ENCODE peak calls at places on chromosomes 6 and 20, in five cellular contexts. A is IMR-90, Z is mesendoderm, R is neuronal stem cell, E is H1. H is an unnamed sample.

GRCh38 chr6:135995160-135995898 is 143.8 kb downstream of the PDE7B start:
- DNase-seq in A (peak; percentile 93), Z (no peak), R (no peak), E (no peak), H (peak; percentile 70)

GRCh38 chr6:20542927-20543602 is 8.8 kb downstream of the CDKAL1 start:
- DNase-seq in A (peak; percentile 84), Z (no peak), R (no peak), E (no peak), H (peak; percentile 62)

GRCh38 chr20:50305636-50306477 is 115.2 kb downstream of the CEBPB start:
- DNase-seq in A (no peak), Z (peak; percentile 45), R (no peak), E (no peak), H (peak; percentile 66)

GRCh38 chr6:78701407-78701806 is 165.9 kb upstream of the IRAK1BP1 start:
- DNase-seq in A (peak; percentile 70), Z (no peak), R (no peak), E (no peak), H (no peak)

GRCh38 chr6:4518506-4518905 is 257.7 kb upstream of the CDYL start:
- DNase-seq in A (peak; percentile 94), Z (no peak), R (no peak), E (no peak), H (peak; percentile 75)

GRCh38 chr6:94052754-94053153 is 633.4 kb upstream of the EPHA7 start:
- DNase-seq in A (no peak), Z (peak; percentile 38), R (no peak), E (no peak), H (peak; percentile 37)

GRCh38 chr6:22041797-22042489 is 254.9 kb downstream of the PRL start:
- DNase-seq in A (peak; percentile 81), Z (no peak), R (no peak), E (no peak), H (no peak)

GRCh38 chr6:142944126-142945066 is 580 bp downstream of the HIVEP2 start:
- DNase-seq in A (peak; percentile 90), Z (peak; percentile 89), R (peak; percentile 66), E (peak; percentile 83), H (peak; percentile 97)

GRCh38 chr6:93337014-93337413 is 82.3 kb downstream of the EPHA7 start:
- DNase-seq in A (no peak), Z (no peak), R (no peak), E (no peak), H (peak; percentile 13)

GRCh38 chr6:125821825-125822281 is 31.1 kb downstream of the NCOA7 start:
- DNase-seq in A (no peak), Z (no peak), R (no peak), E (no peak), H (no peak)

GRCh38 chr6:43386492-43386891 is 17.0 kb upstream of the ZNF318 start:
- DNase-seq in A (peak; percentile 25), Z (no peak), R (no peak), E (no peak), H (no peak)

GRCh38 chr6:138728672-138729071 is 44.9 kb upstream of the CCDC28A start:
- DNase-seq in A (no peak), Z (no peak), R (no peak), E (no peak), H (no peak)

GRCh38 chr6:44715188-44715587 is 327.7 kb downstream of the CDC5L start:
- DNase-seq in A (no peak), Z (no peak), R (no peak), E (no peak), H (no peak)

GRCh38 chr6:101832371-101832770 is 438.9 kb downstream of the GRIK2 start:
- DNase-seq in A (no peak), Z (no peak), R (no peak), E (no peak), H (no peak)

GRCh38 chr20:19659468-19659867 is 98.6 kb upstream of the RIN2 start:
- DNase-seq in A (no peak), Z (no peak), R (no peak), E (no peak), H (no peak)

GRCh38 chr6:42276008-42276890 is 58.6 kb upstream of the MRPS10 start:
- DNase-seq in A (no peak), Z (no peak), R (no peak), E (no peak), H (peak; percentile 36)

GRCh38 chr6:25963426-25964123 is 973 bp downstream of the TRIM38 start:
- DNase-seq in A (peak; percentile 16), Z (peak; percentile 87), R (no peak), E (peak; percentile 49), H (peak; percentile 58)

GRCh38 chr6:30955367-30956042 is 14.7 kb downstream of the MUCL3 start:
- DNase-seq in A (peak; percentile 4), Z (peak; percentile 65), R (peak; percentile 53), E (peak; percentile 84), H (peak; percentile 44)

GRCh38 chr6:17950095-17950494 is 37.3 kb downstream of the KIF13A start:
- DNase-seq in A (no peak), Z (no peak), R (no peak), E (no peak), H (no peak)

GRCh38 chr6:53603381-53604121 is 58.6 kb upstream of the GCLC start:
- DNase-seq in A (peak; percentile 47), Z (no peak), R (no peak), E (no peak), H (no peak)

GRCh38 chr20:11117808-11118528 is 444.2 kb upstream of the JAG1 start:
- DNase-seq in A (peak; percentile 93), Z (peak; percentile 14), R (no peak), E (no peak), H (peak; percentile 5)

GRCh38 chr6:136541395-136541794 is 8.8 kb downstream of the MAP7 start:
- DNase-seq in A (no peak), Z (no peak), R (no peak), E (no peak), H (no peak)

GRCh38 chr6:24919404-24919892 is 16.3 kb downstream of the RIPOR2 start:
- DNase-seq in A (no peak), Z (peak; percentile 37), R (no peak), E (no peak), H (no peak)

GRCh38 chr6:161038229-161039003 is 46.8 kb downstream of the MAP3K4 start:
- DNase-seq in A (peak; percentile 96), Z (no peak), R (no peak), E (no peak), H (peak; percentile 95)

GRCh38 chr20:62841705-62842212 is 19.9 kb downstream of the TCFL5 start:
- DNase-seq in A (no peak), Z (no peak), R (no peak), E (no peak), H (no peak)

GRCh38 chr20:62839816-62840215 is 21.8 kb downstream of the TCFL5 start:
- DNase-seq in A (no peak), Z (no peak), R (no peak), E (no peak), H (no peak)

GRCh38 chr20:62838511-62838910 is 21.7 kb downstream of the COL9A3 start:
- DNase-seq in A (no peak), Z (no peak), R (no peak), E (no peak), H (no peak)

GRCh38 chr20:62839261-62839660 is 22.4 kb downstream of the TCFL5 start:
- DNase-seq in A (no peak), Z (no peak), R (no peak), E (no peak), H (no peak)

GRCh38 chr20:62840244-62841197 is 21.1 kb downstream of the TCFL5 start:
- DNase-seq in A (no peak), Z (no peak), R (no peak), E (peak; percentile 49), H (no peak)
- H2AK5ac ChIP-seq in A (no peak overlapping the region), Z (no peak overlapping the region), R (peak overlapping the region; percentile 49), E (no peak overlapping the region), H (no peak overlapping the region)

GRCh38 chr6:140893432-140893831 is 1239.3 kb upstream of the GJE1 start:
- DNase-seq in A (no peak), Z (peak; percentile 32), R (no peak), E (no peak), H (no peak)

GRCh38 chr6:140897804-140898573 is 1234.7 kb upstream of the GJE1 start:
- DNase-seq in A (no peak), Z (no peak), R (no peak), E (no peak), H (no peak)

GRCh38 chr6:140897349-140897748 is 1235.4 kb upstream of the GJE1 start:
- DNase-seq in A (no peak), Z (no peak), R (no peak), E (no peak), H (no peak)
- H3K4me3 ChIP-seq in A (no peak overlapping the region), Z (no peak overlapping the region), R (peak overlapping the region; percentile 49), E (no peak overlapping the region), H (no peak overlapping the region)

GRCh38 chr20:44912189-44912588 is 2.3 kb downstream of the PABPC1L start:
- DNase-seq in A (no peak), Z (peak; percentile 55), R (no peak), E (no peak), H (no peak)

GRCh38 chr20:44910690-44911262 is 916 bp downstream of the PABPC1L start:
- DNase-seq in A (no peak), Z (peak; percentile 51), R (peak; percentile 5), E (peak; percentile 63), H (no peak)

GRCh38 chr20:44908987-44909871 is 631 bp upstream of the PABPC1L start:
- DNase-seq in A (no peak), Z (peak; percentile 30), R (peak; percentile 6), E (no peak), H (peak; percentile 18)

GRCh38 chr20:44911264-44911921 is 1.5 kb downstream of the PABPC1L start:
- DNase-seq in A (peak; percentile 28), Z (peak; percentile 94), R (peak; percentile 70), E (peak; percentile 90), H (peak; percentile 64)

GRCh38 chr20:44909872-44910689 is at the start of gene PABPC1L:
- DNase-seq in A (peak; percentile 54), Z (peak; percentile 93), R (peak; percentile 51), E (peak; percentile 87), H (peak; percentile 68)
- H2BK15ac ChIP-seq in A (no peak within 1 kb of the TSS), Z (no peak within 1 kb of the TSS), R (no peak within 1 kb of the TSS), E (peak within 1 kb of the TSS; percentile 82), H (no peak within 1 kb of the TSS)

DNA sequence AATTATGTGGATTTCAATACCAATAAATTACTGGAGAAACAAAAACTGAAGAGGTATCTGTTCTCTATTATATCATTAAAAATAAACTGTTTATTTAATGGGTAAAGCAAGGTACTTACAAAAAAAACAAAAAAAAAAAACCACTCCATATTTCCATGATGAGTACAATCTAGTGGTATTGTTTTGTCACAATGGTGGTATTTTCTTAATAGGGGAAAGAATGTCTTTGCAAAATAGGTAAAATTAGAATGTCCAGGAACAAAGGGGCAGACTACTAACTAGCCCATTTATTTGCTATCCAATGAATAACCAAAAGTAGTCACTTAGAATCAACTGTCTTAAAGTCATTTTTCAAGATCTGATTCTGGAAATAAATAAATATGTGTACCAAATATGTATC is 92.0 kb downstream of the ARHGAP18 start:
- DNase-seq in A (no peak), Z (no peak), R (no peak), E (no peak), H (no peak)
- H2AK5ac ChIP-seq in A (no peak overlapping the region), Z (no peak overlapping the region), R (no peak overlapping the region), E (no peak overlapping the region), H (no peak overlapping the region)

DNA sequence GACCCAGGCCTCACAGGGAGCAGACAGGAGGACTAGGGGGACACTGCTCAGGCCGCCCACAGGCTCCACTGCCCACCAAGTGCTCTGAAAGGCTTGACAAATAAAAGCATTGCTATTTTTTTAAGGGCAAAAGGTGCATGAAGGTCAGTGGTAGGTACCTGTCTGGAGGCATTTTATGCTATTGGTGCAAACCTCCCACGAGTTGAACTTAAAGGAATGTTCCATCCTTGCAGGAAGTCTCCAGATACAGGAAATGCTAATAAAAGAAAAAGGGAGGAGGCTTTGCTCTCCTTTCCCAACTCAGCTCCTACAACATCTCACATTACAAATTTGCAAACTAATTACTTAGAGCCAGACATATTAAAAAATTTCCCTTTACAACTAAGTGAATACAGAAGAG is 228.2 kb downstream of the FOXC1 start:
- DNase-seq in A (no peak), Z (peak; percentile 54), R (no peak), E (no peak), H (no peak)
- H3K4me3 ChIP-seq in A (no peak overlapping the region), Z (no peak overlapping the region), R (no peak overlapping the region), E (no peak overlapping the region), H (no peak overlapping the region)

H was measured in mesenchymal stem cell.